ENCODE peak calls at places on chromosome 9, in four cellular contexts. I, H, W and C are unnamed samples.

GRCh38 chr9:70220216-70220615 is 38.6 kb upstream of the SMC5 start:
- DNase-seq in H (no peak), W (no peak), I (no peak), C (no peak)

GRCh38 chr9:115008536-115008935 is 78.1 kb upstream of the TNFSF8 start:
- DNase-seq in W (no peak), I (no peak), H (no peak), C (no peak)

GRCh38 chr9:32487981-32488380 is 38.0 kb downstream of the RIGI start:
- DNase-seq in I (no peak), H (no peak), W (no peak), C (no peak)

GRCh38 chr9:88534456-88535225 is at the start of gene NXNL2:
- DNase-seq in H (peak), I (peak), W (peak), C (peak)

GRCh38 chr9:80552931-80553330 is 981.2 kb downstream of the TLE4 start:
- DNase-seq in W (no peak), I (no peak), H (no peak), C (no peak)

GRCh38 chr9:93477397-93477796 is 24.0 kb upstream of the FAM120AOS start:
- DNase-seq in W (no peak), H (no peak), I (no peak), C (no peak)

GRCh38 chr9:119368179-119368578 is 1.1 kb downstream of the BRINP1 start:
- DNase-seq in H (no peak), I (no peak), W (no peak), C (no peak)

GRCh38 chr9:127424669-127424986 is 446 bp downstream of the ZNF79 start:
- DNase-seq in H (no peak), W (no peak), I (no peak), C (no peak)

GRCh38 chr9:92749934-92750315 is 14.7 kb downstream of the BICD2 start:
- DNase-seq in I (no peak), H (no peak), W (no peak), C (no peak)

GRCh38 chr9:128552744-128553221 is 396 bp downstream of the SPTAN1 start:
- DNase-seq in W (peak), H (peak), I (peak), C (peak)

GRCh38 chr9:25936031-25936430 is 257.8 kb upstream of the TUSC1 start:
- DNase-seq in I (no peak), W (no peak), H (no peak), C (no peak)

GRCh38 chr9:86487222-86487841 is 133.1 kb upstream of the TUT7 start:
- DNase-seq in I (peak), H (no peak), W (no peak), C (no peak)

GRCh38 chr9:16147726-16148125 is 594.9 kb downstream of the CCDC171 start:
- DNase-seq in I (no peak), H (no peak), W (no peak), C (no peak)

GRCh38 chr9:91802391-91802790 is 147.6 kb downstream of the ROR2 start:
- DNase-seq in W (no peak), H (no peak), I (no peak), C (no peak)

GRCh38 chr9:87067426-87067825 is 120.1 kb upstream of the GAS1 start:
- DNase-seq in W (no peak), H (no peak), I (no peak), C (no peak)

GRCh38 chr9:113587471-113588031 is 124.0 kb downstream of the RGS3 start:
- DNase-seq in I (peak), H (no peak), W (no peak), C (peak)

GRCh38 chr9:121857941-121858340 is 206.5 kb downstream of the DAB2IP start:
- DNase-seq in W (no peak), H (peak), I (no peak), C (no peak)

GRCh38 chr9:98958271-98958989 is 14.7 kb downstream of the COL15A1 start:
- DNase-seq in H (no peak), W (no peak), I (no peak), C (no peak)

GRCh38 chr9:14434971-14435718 is 121.2 kb upstream of the NFIB start:
- DNase-seq in H (no peak), I (no peak), W (no peak), C (no peak)

GRCh38 chr9:14433293-14433818 is 119.4 kb upstream of the NFIB start:
- DNase-seq in H (no peak), W (no peak), I (peak), C (no peak)

GRCh38 chr9:92749071-92749933 is 15.3 kb downstream of the BICD2 start:
- DNase-seq in H (no peak), I (no peak), W (no peak), C (peak)

GRCh38 chr9:27771803-27772545 is 198.7 kb upstream of the C9orf72 start:
- DNase-seq in W (no peak), H (no peak), I (no peak), C (no peak)

GRCh38 chr9:126436545-126437269 is 110.1 kb downstream of the MVB12B start:
- DNase-seq in W (no peak), I (no peak), H (no peak), C (no peak)

GRCh38 chr9:133099726-133100517 is 21.1 kb downstream of the RALGDS start:
- DNase-seq in H (no peak), W (no peak), I (no peak), C (peak)

GRCh38 chr9:80204054-80204453 is 632.3 kb downstream of the TLE4 start:
- DNase-seq in W (no peak), H (no peak), I (no peak), C (no peak)

GRCh38 chr9:92294297-92294676 is 790 bp upstream of the IARS1 start:
- DNase-seq in H (no peak), W (no peak), I (peak), C (peak)

GRCh38 chr9:107270580-107270979 is 12.5 kb upstream of the RAD23B start:
- DNase-seq in W (no peak), I (no peak), H (no peak), C (no peak)

GRCh38 chr9:130295945-130296782 is 30.6 kb downstream of the HMCN2 start:
- DNase-seq in W (no peak), I (no peak), H (no peak), C (no peak)

GRCh38 chr9:128895556-128895955 is 13.6 kb downstream of the LRRC8A start:
- DNase-seq in I (no peak), W (no peak), H (no peak), C (no peak)

GRCh38 chr9:96048116-96048953 is 172.8 kb downstream of the ERCC6L2 start:
- DNase-seq in H (no peak), W (peak), I (peak), C (peak)

GRCh38 chr9:27196383-27196782 is 87.4 kb downstream of the TEK start:
- DNase-seq in W (no peak), H (no peak), I (no peak), C (no peak)

GRCh38 chr9:68629042-68629441 is 76.0 kb upstream of the PIP5K1B start:
- DNase-seq in I (no peak), W (no peak), H (no peak), C (no peak)

GRCh38 chr9:93127395-93127911 is 6.6 kb downstream of the NINJ1 start:
- DNase-seq in W (no peak), H (no peak), I (no peak), C (peak)

GRCh38 chr9:99491408-99492259 is 269.6 kb downstream of the SEC61B start:
- DNase-seq in H (no peak), W (no peak), I (no peak), C (no peak)

GRCh38 chr9:89473762-89474469 is 24.0 kb downstream of the SEMA4D start:
- DNase-seq in W (no peak), H (no peak), I (no peak), C (no peak)

GRCh38 chr9:3136999-3137675 is 293.2 kb upstream of the PUM3 start:
- DNase-seq in W (no peak), I (no peak), H (no peak), C (no peak)

GRCh38 chr9:96383165-96383939 is at the start of gene SLC35D2:
- DNase-seq in W (peak), I (peak), H (no peak), C (peak)

GRCh38 chr9:78280982-78281668 is 15.8 kb upstream of the PSAT1 start:
- DNase-seq in W (peak), H (no peak), I (peak), C (no peak)

GRCh38 chr9:37927611-37928551 is 24.0 kb upstream of the SLC25A51 start:
- DNase-seq in W (no peak), I (no peak), H (no peak), C (no peak)

GRCh38 chr9:79623799-79624721 is 52.3 kb downstream of the TLE4 start:
- DNase-seq in W (no peak), I (peak), H (no peak), C (no peak)

GRCh38 chr9:137812356-137813023 is 65.1 kb upstream of the CACNA1B start:
- DNase-seq in I (no peak), H (no peak), W (no peak), C (no peak)
- TF ChIP-seq POLR2A in I (no peak), H (no peak), W (no peak), C (no peak)

GRCh38 chr9:135898634-135899407 is 8.5 kb downstream of the CAMSAP1 start:
- DNase-seq in W (no peak), H (no peak), I (no peak), C (peak)
- TF ChIP-seq POLR2AphosphoS5 in W (no peak), H (no peak), I (no peak), C (no peak)

DNA sequence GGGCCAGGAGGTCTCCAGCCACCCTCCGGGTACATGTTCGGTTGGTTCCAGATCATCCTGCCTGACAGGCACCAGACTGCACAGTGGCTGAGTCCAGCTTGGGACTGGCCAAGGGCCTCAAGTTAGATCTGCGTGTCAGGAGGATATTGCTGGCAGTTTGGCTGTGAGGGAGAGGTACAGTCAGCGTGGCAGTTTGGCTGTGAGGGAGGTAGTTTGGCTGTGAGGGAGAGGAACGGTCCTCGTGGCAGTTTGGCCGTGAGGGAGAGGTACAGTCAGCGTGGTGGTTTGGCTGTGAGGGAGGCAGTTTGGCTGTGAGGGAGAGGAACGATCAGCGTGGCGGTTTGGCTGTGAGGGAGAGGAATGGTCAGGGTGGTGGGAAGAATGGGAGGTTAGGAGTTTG is 39.0 kb downstream of the CACNA1B start:
- DNase-seq in I (no peak), W (no peak), H (no peak), C (no peak)
- H3K27ac ChIP-seq in I (no peak), W (no peak), H (no peak), C (no peak)

GRCh38 chr9:104774831-104775573 is 11.1 kb downstream of the NIPSNAP3B start:
- DNase-seq in H (no peak), I (no peak), W (no peak), C (peak)
- TF ChIP-seq POLR2A in H (no peak), I (no peak), W (no peak), C (no peak)

GRCh38 chr9:111597852-111598729 is 1.4 kb downstream of the PTGR1 start:
- DNase-seq in W (peak), I (peak), H (peak), C (peak)
- TF ChIP-seq POLR2AphosphoS5 in W (no peak), I (no peak), H (no peak), C (no peak)

DNA sequence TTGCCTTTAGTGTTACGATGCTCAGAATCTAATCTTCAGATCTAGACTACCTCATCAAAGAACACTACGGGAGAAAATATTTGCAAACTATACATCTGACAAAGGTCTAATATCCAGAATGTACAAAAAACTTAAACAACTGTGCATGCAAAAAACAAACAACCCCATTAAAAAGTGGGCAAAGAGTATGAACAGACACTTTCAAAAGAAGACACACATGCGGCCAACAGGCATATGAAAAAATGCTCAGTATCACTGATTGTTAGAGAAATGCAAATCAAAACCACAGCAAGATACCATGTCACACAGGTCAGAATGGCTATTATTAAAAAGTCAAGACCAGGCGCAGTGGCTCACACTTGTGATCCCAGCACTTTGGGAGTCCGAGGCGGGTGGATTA is 31.0 kb upstream of the MEGF9 start:
- DNase-seq in H (no peak), W (no peak), I (no peak), C (no peak)
- H3K27ac ChIP-seq in H (no peak), W (no peak), I (no peak), C (no peak)

GRCh38 chr9:6703898-6704639 is 53.7 kb upstream of the KDM4C start:
- DNase-seq in W (peak), I (peak), H (peak), C (peak)
- TF ChIP-seq POLR2A in W (peak), I (peak), H (peak), C (peak)

DNA sequence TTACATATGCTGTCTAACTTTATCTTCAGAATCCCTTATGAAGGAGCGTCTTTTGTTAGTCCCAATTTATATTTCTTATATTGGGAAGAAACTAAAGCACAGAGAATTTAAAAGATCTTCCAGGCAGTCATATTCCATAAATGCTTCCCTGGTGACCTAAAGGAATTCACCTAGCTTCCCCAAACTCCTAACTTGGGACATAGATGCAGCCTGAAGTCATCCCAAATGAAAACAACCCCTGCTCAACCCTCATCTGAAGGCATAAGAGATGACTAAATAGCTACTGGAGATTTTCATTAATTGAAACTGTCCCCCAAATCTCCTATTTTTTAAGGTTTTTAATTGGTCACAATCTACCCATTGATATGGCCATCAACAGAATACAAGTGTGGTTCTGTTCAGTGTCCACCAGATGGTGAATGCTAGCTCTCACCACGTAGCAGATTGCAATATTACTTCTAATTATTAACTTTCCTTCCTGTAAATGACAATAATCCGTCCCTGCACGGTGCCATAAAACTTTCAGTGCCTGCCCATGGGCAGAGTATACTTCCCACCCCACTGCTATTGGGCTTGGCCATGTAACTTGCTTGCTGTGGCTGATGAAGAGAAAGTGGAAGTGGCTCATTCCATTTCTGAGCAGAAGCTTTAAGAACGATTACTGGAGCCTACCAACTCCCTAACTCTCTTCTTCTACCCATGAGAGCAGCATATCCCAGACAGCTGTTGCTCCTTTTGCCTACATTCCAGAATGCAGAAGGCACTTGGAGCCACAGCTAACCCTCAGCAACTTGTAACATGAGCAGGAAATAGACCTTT is 18.7 kb downstream of the PRUNE2 start:
- DNase-seq in I (no peak), H (no peak), W (no peak), C (no peak)
- TF ChIP-seq POLR2AphosphoS5 in I (no peak), H (no peak), W (no peak), C (no peak)

GRCh38 chr9:34652608-34653007 is 623 bp downstream of the IL11RA start:
- DNase-seq in H (no peak), I (no peak), W (no peak), C (no peak)
- H3K27ac ChIP-seq in H (peak), I (no peak), W (peak), C (peak)

DNA sequence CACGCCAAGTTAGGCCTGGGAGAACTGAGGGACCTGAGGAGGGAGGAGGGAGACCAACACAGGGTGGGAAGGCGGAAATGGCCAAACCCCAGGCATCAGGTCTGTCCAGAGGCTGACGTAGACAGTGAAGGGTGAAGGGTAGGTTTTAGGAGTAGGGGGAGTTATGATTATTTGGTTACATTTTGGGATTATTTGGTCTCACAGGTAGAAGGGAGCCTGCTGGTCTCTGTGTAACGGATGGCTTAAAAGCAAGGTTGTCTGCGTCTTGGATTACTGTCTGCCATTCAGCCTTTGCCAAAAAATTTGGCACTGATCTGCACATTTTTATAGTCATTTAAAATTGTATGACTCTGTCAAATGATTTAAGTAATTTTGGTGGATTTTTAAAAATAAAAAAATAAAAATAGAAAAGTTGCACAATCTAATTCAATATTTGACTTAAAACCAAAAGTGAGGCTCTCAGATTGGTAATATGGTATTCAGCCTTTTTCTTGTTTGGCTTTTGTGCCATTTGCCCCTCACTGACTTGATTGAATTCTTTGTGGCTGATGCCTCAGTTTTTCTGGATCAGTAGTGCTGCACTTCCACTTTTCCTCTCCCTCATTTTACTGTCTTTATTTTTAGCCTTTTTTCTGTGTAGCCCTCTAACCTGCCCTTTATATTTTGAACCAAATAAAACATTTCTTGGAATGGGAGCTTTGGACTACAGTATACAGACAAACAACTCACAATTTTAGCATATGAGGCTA is 3.6 kb upstream of the MSMP start:
- DNase-seq in I (peak), W (no peak), H (peak), C (no peak)
- TF ChIP-seq POLR2A in I (peak), W (no peak), H (no peak), C (no peak)